ENCODE peak calls at places on chromosome 20, in nine cellular contexts. P is CD8-positive, alpha-beta T cell; I is HAP-1; J is skeletal muscle cell; Q is mammary epithelial cell; M is body of pancreas; U is brain microvascular endothelial cell; A is astrocyte; T is ascending aorta. Z is an unnamed sample.

GRCh38 chr20:536426-537012 is 7.1 kb downstream of the CSNK2A1 start:
- DNase-seq in A (no peak), U (no peak), Q (no peak), M (no peak), I (no peak), P (no peak), J (no peak), T (no peak), Z (no peak)

GRCh38 chr20:46276531-46276930 is 31.8 kb downstream of the CDH22 start:
- DNase-seq in T (no peak), Q (peak; percentile 30), J (no peak), P (no peak), A (no peak), I (no peak), U (no peak), M (no peak), Z (no peak)

GRCh38 chr20:23293689-23294088 is 56.9 kb upstream of the NXT1 start:
- DNase-seq in U (no peak), M (peak; percentile 28), P (no peak), Q (no peak), J (no peak), A (no peak), T (no peak), I (no peak), Z (no peak)

GRCh38 chr20:44723391-44723790 is 8.2 kb downstream of the CCN5 start:
- DNase-seq in Q (no peak), A (no peak), M (no peak), I (no peak), P (no peak), J (no peak), T (no peak), U (no peak), Z (no peak)

GRCh38 chr20:4171538-4172116 is 156.3 kb upstream of the RNF24 start:
- DNase-seq in M (peak; percentile 56), U (peak; percentile 19), P (no peak), J (no peak), T (no peak), A (no peak), I (no peak), Q (no peak), Z (no peak)

GRCh38 chr20:35303735-35304431 is 11.7 kb upstream of the FAM83C start:
- DNase-seq in Q (peak; percentile 89), J (peak; percentile 65), M (peak; percentile 87), U (peak; percentile 90), I (peak; percentile 89), A (peak; percentile 74), P (peak; percentile 85), T (peak; percentile 89), Z (no peak)

GRCh38 chr20:1212607-1213396 is 9.5 kb downstream of the C20orf202 start:
- DNase-seq in P (peak; percentile 79), Q (peak; percentile 65), M (peak; percentile 75), U (peak; percentile 68), A (peak; percentile 46), J (peak; percentile 25), I (peak; percentile 79), T (peak; percentile 76), Z (no peak)

GRCh38 chr20:8624046-8624445 is 444.8 kb upstream of the PLCB4 start:
- DNase-seq in Q (no peak), A (no peak), I (no peak), M (no peak), J (no peak), T (no peak), P (no peak), U (no peak), Z (no peak)

GRCh38 chr20:56793916-56794315 is 164.8 kb downstream of the TFAP2C start:
- DNase-seq in Q (no peak), U (no peak), A (no peak), M (no peak), I (no peak), J (no peak), P (no peak), T (no peak), Z (no peak)

GRCh38 chr20:23641936-23642751 is 4.4 kb upstream of the CST3 start:
- DNase-seq in P (no peak), M (peak; percentile 55), I (no peak), Q (peak; percentile 63), A (peak; percentile 59), U (peak; percentile 55), J (peak; percentile 80), T (no peak), Z (no peak)

GRCh38 chr20:13567663-13568062 is 71.1 kb downstream of the TASP1 start:
- DNase-seq in T (no peak), M (no peak), A (no peak), Q (no peak), J (no peak), I (no peak), P (no peak), U (no peak), Z (no peak)

GRCh38 chr20:17556842-17557674 is 12.8 kb upstream of the DSTN start:
- DNase-seq in Q (peak; percentile 48), J (no peak), U (no peak), T (peak; percentile 82), M (peak; percentile 86), I (no peak), A (peak; percentile 56), P (no peak), Z (no peak)

GRCh38 chr20:20317195-20318113 is 50.5 kb upstream of the INSM1 start:
- DNase-seq in T (no peak), A (no peak), M (peak; percentile 25), P (no peak), I (no peak), J (no peak), Q (no peak), U (no peak), Z (no peak)

GRCh38 chr20:1811621-1812498 is 83.3 kb upstream of the SIRPA start:
- DNase-seq in T (no peak), P (no peak), I (peak; percentile 62), M (peak; percentile 67), Q (peak; percentile 39), A (peak; percentile 34), J (no peak), U (no peak), Z (no peak)

GRCh38 chr20:676315-676937 is 824 bp upstream of the SCRT2 start:
- DNase-seq in T (no peak), I (no peak), J (no peak), A (no peak), P (no peak), Q (no peak), M (peak; percentile 41), U (no peak), Z (no peak)

GRCh38 chr20:17077030-17077429 is 149.8 kb upstream of the PCSK2 start:
- DNase-seq in Q (no peak), M (no peak), U (no peak), A (no peak), P (no peak), I (no peak), J (no peak), T (no peak), Z (no peak)

GRCh38 chr20:8796088-8796665 is 272.7 kb upstream of the PLCB4 start:
- DNase-seq in I (no peak), P (no peak), T (no peak), J (peak; percentile 64), A (peak; percentile 52), U (no peak), M (no peak), Q (no peak), Z (no peak)

GRCh38 chr20:21510414-21510971 is 3.4 kb downstream of the NKX2-2 start:
- DNase-seq in T (no peak), I (peak; percentile 59), M (no peak), A (no peak), J (no peak), P (no peak), U (no peak), Q (no peak), Z (no peak)
- H3K4me3 ChIP-seq in T (peak overlapping the region; percentile 50), I (peak overlapping the region; percentile 61), M (no peak overlapping the region), A (peak overlapping the region; percentile 42), J (peak overlapping the region; percentile 32), P (peak overlapping the region; percentile 35), U (peak overlapping the region; percentile 24), Q (peak overlapping the region; percentile 11), Z (peak overlapping the region; percentile 93)

DNA sequence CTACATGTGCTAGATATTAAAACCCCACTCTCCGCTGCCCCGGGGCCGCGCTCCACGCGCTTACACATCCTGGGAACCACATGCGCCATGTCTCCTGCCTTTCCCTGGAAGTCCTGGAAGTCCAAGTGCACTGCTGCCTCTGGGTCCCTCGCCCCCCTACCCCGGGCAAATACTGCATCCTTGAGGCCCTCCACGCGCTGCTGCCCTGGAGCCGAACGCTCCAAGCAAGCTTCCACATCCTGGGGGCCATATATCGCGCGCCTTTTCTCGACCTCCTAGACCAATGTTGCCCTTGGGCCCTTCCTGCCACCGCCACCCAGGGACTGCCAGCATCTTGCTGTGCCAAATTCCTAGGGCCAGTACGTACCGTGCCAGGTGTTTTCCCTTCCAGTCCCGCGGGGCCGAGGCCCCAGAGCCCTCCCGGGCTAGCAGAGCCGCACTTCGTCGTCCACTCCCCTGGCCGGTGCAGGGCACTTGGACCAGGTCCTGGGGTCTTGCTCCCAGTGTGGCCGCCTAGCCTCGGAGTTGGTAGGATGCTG is 779 bp upstream of the KCNG1 start:
- DNase-seq in U (no peak), I (no peak), P (no peak), T (no peak), J (no peak), M (peak; percentile 44), Q (no peak), A (no peak), Z (no peak)
- H3K4me3 ChIP-seq in U (peak overlapping the region; percentile 88), I (peak overlapping the region; percentile 44), P (no peak overlapping the region), T (peak overlapping the region; percentile 63), J (peak overlapping the region; percentile 85), M (no peak overlapping the region), Q (peak overlapping the region; percentile 70), A (peak overlapping the region; percentile 89), Z (peak overlapping the region; percentile 87)

DNA sequence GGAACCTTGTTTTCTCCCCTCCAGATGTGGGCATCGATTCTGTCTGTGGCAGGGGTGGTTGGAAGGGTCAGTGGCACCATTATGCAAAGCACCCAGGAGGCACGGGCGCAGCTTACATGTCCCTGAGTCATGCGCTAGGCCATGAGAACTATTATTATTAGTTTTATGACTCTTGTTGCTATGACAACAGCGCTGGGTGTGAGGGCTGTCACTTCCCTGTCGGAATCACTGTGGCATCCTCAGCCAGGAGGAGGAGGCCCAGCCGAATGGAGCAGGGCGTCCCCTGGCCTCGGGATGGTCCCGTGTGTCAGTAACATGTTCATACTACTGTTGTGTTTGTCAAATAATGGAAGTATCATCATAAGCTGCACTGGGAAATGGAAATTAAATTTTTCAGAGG is 247.8 kb downstream of the CDH4 start:
- DNase-seq in T (no peak), J (no peak), Q (no peak), P (no peak), A (peak; percentile 27), M (no peak), U (no peak), I (no peak), Z (no peak)
- H3K4me3 ChIP-seq in T (no peak overlapping the region), J (no peak overlapping the region), Q (no peak overlapping the region), P (no peak overlapping the region), A (no peak overlapping the region), M (no peak overlapping the region), U (no peak overlapping the region), I (no peak overlapping the region), Z (no peak overlapping the region)

DNA sequence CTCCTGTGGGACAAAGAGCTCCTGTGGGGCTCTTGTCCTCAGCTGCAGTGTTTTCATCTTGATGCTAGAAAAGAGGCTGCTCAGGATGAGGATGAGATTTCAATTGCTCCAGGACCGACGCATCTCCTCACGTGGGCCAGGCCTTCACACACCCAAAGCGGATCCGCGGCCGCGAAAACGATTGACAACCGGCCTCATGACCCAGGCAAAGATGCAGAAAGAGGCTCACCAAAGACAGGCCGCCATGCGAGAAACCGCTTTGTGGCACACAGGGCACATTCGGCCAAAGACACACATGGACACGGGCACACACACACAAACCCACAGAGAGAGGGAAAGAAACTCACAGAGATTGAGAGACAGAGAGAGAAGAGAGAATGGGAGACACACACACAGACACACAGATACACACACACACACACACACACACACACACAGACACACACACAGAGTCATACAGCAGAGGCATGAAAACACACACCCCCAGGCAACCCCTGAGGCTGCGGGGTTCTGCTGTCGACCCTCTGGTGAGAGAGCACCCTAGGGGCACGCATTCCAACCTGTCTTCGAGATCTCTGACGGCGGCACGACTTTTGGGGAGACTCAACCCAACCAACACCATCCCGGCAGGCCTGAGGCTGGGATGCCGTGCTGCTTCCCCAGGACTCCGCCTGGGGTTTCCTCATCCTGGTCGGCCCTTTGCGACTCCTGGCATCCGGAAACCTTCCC is 168.5 kb upstream of the ZNF337 start:
- DNase-seq in I (no peak), J (no peak), U (no peak), P (no peak), T (no peak), Q (no peak), A (no peak), M (no peak), Z (no peak)
- H3K4me3 ChIP-seq in I (peak overlapping the region; percentile 16), J (peak overlapping the region; percentile 33), U (peak overlapping the region; percentile 43), P (no peak overlapping the region), T (peak overlapping the region; percentile 62), Q (peak overlapping the region; percentile 40), A (peak overlapping the region; percentile 44), M (no peak overlapping the region), Z (peak overlapping the region; percentile 64)